ENCODE peak calls at places on chromosomes 5 and 9, in nine cellular contexts. H, R, D, W, X, F, U, K and A are unnamed samples.

GRCh38 chr5:53456366-53456765 is 24.1 kb upstream of the FST start:
- DNase-seq in D (no peak), U (no peak), W (no peak), F (no peak), K (no peak), H (no peak), R (no peak), X (no peak), A (no peak)

GRCh38 chr9:100277166-100277979 is 75.4 kb downstream of the TEX10 start:
- DNase-seq in F (no peak), W (peak; percentile 13), D (no peak), H (no peak), U (no peak), R (no peak), K (no peak), X (no peak), A (no peak)

GRCh38 chr5:138110266-138110963 is 26.6 kb downstream of the WNT8A start:
- DNase-seq in X (no peak), W (no peak), H (no peak), U (no peak), D (no peak), F (no peak), R (no peak), K (no peak), A (no peak)

GRCh38 chr5:140041492-140042421 is 1.3 kb downstream of the NRG2 start:
- DNase-seq in H (peak; percentile 49), D (peak; percentile 36), W (no peak), R (peak; percentile 42), U (peak; percentile 39), K (peak; percentile 66), F (peak; percentile 66), X (peak; percentile 81), A (peak; percentile 52)

GRCh38 chr9:91577540-91577939 is 153.9 kb upstream of the NFIL3 start:
- DNase-seq in F (no peak), R (no peak), D (no peak), H (no peak), X (no peak), W (no peak), U (no peak), K (no peak), A (no peak)

GRCh38 chr9:106920701-106921283 is 57.8 kb downstream of the ZNF462 start:
- DNase-seq in F (peak; percentile 44), U (peak; percentile 65), R (no peak), X (no peak), K (no peak), W (no peak), H (no peak), D (no peak), A (no peak)

GRCh38 chr5:113294341-113295110 is 140.3 kb downstream of the TSSK1B start:
- DNase-seq in D (no peak), H (peak; percentile 89), U (peak; percentile 88), W (peak; percentile 38), F (peak; percentile 77), K (peak; percentile 86), R (peak; percentile 48), X (peak; percentile 96), A (peak; percentile 97)

GRCh38 chr5:154631141-154631540 is 124.0 kb upstream of the LARP1 start:
- DNase-seq in H (no peak), U (no peak), W (no peak), X (no peak), F (no peak), D (no peak), R (no peak), K (no peak), A (no peak)

GRCh38 chr9:100775912-100776311 is 198.0 kb downstream of the CAVIN4 start:
- DNase-seq in W (no peak), H (no peak), K (no peak), F (no peak), D (no peak), X (no peak), R (no peak), U (no peak), A (no peak)

GRCh38 chr9:115730845-115731244 is 422.7 kb upstream of the PAPPA start:
- DNase-seq in F (no peak), H (no peak), W (no peak), R (no peak), K (no peak), X (no peak), U (no peak), D (no peak), A (no peak)

GRCh38 chr9:87793292-87793691 is 67.4 kb downstream of the CTSL start:
- DNase-seq in X (no peak), K (no peak), R (peak; percentile 93), U (no peak), H (peak; percentile 48), F (no peak), D (no peak), W (peak; percentile 71), A (no peak)

GRCh38 chr9:137311971-137312851 is 10.1 kb upstream of the NRARP start:
- DNase-seq in U (peak; percentile 44), D (no peak), X (no peak), W (no peak), F (no peak), H (no peak), K (no peak), R (peak; percentile 16), A (no peak)

DNA sequence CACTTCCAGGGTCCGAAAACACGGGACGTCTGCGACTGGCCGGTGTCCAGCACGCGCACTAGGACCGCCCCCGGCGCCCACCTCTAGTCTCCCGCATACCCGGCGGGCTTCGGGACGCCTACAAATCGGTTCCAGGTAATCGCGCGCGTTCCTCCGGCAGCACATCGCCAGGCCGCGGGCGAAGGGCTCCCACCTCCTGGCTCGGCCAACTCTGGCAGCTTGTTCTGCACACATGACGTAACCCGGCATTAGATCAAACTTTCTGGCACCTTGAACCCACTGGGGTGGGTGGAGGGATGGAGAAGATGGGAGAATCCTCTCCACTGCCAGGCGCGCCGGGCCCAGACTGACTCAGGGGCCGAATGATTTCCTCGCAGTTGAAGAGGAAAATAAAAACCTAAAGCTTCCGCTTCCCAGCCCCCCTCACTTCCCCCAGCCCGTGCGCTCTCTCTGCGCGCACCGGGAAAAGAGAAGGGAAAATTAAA is 1.2 kb downstream of the EFNA5 start:
- DNase-seq in K (peak; percentile 73), X (peak; percentile 72), H (no peak), R (peak; percentile 45), W (no peak), D (no peak), U (peak; percentile 48), F (peak; percentile 39), A (peak; percentile 19)
- TF ChIP-seq EP300 in K (no peak), X (no peak), H (no peak), R (no peak), W (no peak), D (no peak), U (no peak), F (no peak), A (no peak)

DNA sequence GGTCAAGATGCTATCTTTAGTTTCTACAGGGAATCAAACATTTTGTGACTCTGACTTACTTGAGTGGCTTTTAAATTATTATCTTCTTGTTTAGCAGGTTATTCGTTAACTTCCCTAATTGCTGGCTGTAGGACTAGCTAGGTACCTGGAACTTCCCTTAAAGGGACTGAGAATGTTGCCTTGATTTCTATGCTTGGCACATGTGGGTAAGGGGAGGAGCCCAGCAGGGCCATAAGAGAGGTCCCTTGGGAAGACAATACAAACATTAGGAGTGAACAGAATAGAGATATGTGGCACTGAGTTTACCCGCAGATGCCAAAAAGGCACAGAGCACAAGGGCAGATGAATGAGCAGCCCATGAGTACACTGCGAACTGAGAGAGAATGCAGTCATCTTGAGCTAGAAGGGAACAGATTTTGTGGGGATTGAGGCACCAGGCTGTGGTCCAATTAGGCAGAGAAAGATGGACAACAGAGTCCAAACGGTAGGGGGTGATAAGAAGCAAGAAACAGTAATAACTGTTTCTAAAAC is 9.8 kb downstream of the CKMT2 start:
- DNase-seq in U (no peak), K (no peak), D (no peak), F (no peak), X (no peak), H (no peak), W (no peak), R (no peak), A (no peak)
- TF ChIP-seq CTCF in U (no peak), K (no peak), D (no peak), F (no peak), X (no peak), H (no peak), W (no peak), R (no peak), A (no peak)

GRCh38 chr5:96300986-96301385 is 132.1 kb downstream of the PCSK1 start:
- DNase-seq in H (no peak), R (no peak), U (no peak), W (no peak), F (no peak), D (no peak), X (no peak), K (no peak), A (no peak)

GRCh38 chr5:96297290-96297689 is 135.8 kb downstream of the PCSK1 start:
- DNase-seq in H (no peak), K (no peak), W (no peak), D (no peak), R (no peak), F (no peak), U (no peak), X (peak; percentile 64), A (no peak)

GRCh38 chr5:96297867-96298266 is 135.2 kb downstream of the PCSK1 start:
- DNase-seq in K (no peak), X (peak; percentile 69), R (peak; percentile 51), D (no peak), W (no peak), U (no peak), F (no peak), H (no peak), A (no peak)

GRCh38 chr5:96302174-96302738 is 130.8 kb downstream of the PCSK1 start:
- DNase-seq in R (no peak), D (no peak), H (no peak), F (no peak), U (no peak), W (no peak), K (no peak), X (no peak), A (no peak)
- H3K4me1 ChIP-seq in R (peaks cover 13% of the 10 kb centered on the region), D (no peaks in the 10 kb centered on the region), H (no peaks in the 10 kb centered on the region), F (peaks cover 6% of the 10 kb centered on the region), U (no peaks in the 10 kb centered on the region), W (no peaks in the 10 kb centered on the region), K (peaks cover 9% of the 10 kb centered on the region), X (no peaks in the 10 kb centered on the region), A (no peaks in the 10 kb centered on the region)

GRCh38 chr5:158811350-158811749 is 288.4 kb downstream of the EBF1 start:
- DNase-seq in K (no peak), R (no peak), W (no peak), U (no peak), X (no peak), D (no peak), F (no peak), H (no peak), A (no peak)

GRCh38 chr5:158810615-158811014 is 289.1 kb downstream of the EBF1 start:
- DNase-seq in D (no peak), U (no peak), X (no peak), W (no peak), K (no peak), H (no peak), F (no peak), R (no peak), A (no peak)

GRCh38 chr5:158811921-158812320 is 287.8 kb downstream of the EBF1 start:
- DNase-seq in R (no peak), F (no peak), H (no peak), K (no peak), W (no peak), X (no peak), U (no peak), D (no peak), A (no peak)

GRCh38 chr5:158813275-158813674 is 286.4 kb downstream of the EBF1 start:
- DNase-seq in K (no peak), H (no peak), F (no peak), R (no peak), D (no peak), W (no peak), X (no peak), U (no peak), A (no peak)

GRCh38 chr5:158812381-158812780 is 287.3 kb downstream of the EBF1 start:
- DNase-seq in K (peak; percentile 48), X (peak; percentile 73), U (peak; percentile 25), R (no peak), W (peak; percentile 2), F (no peak), H (no peak), D (peak; percentile 51), A (peak; percentile 41)
- TF ChIP-seq EP300 in K (no peak), X (no peak), U (no peak), R (no peak), W (no peak), F (no peak), H (no peak), D (no peak), A (no peak)